ENCODE peak calls at places on chromosomes 12 and 14, in six cellular contexts. O is WERI-Rb-1, C is tibial nerve, M is neural crest cell, G is astrocyte of the cerebellum, J is left lung. Z is an unnamed sample.

GRCh38 chr14:64541261-64541970 is 875 bp downstream of the HSPA2 start:
- DNase-seq in C (no peak), M (no peak), G (no peak), O (no peak), J (no peak), Z (no peak)

GRCh38 chr12:116370004-116370404 is 92.5 kb upstream of the MED13L start:
- DNase-seq in G (no peak), J (no peak), O (no peak), M (no peak), C (no peak), Z (peak; percentile 71)

GRCh38 chr12:76085159-76085868 is 829 bp upstream of the NAP1L1 start:
- DNase-seq in O (no peak), C (no peak), J (no peak), G (no peak), M (no peak), Z (peak; percentile 14)

GRCh38 chr14:60647081-60647836 is 2.0 kb downstream of the SIX1 start:
- DNase-seq in C (no peak), M (no peak), G (no peak), O (no peak), J (no peak), Z (peak; percentile 48)

GRCh38 chr12:120710805-120711296 is 593 bp downstream of the UNC119B start:
- DNase-seq in J (peak; percentile 50), M (no peak), C (no peak), O (peak; percentile 33), G (no peak), Z (no peak)

GRCh38 chr14:89379006-89379405 is 38.0 kb downstream of the FOXN3 start:
- DNase-seq in J (no peak), G (no peak), C (no peak), O (no peak), M (no peak), Z (no peak)

GRCh38 chr14:51118993-51119392 is 24.1 kb upstream of the TRIM9 start:
- DNase-seq in C (no peak), J (no peak), M (no peak), G (no peak), O (no peak), Z (no peak)

GRCh38 chr12:28946361-28946760 is 202.7 kb upstream of the FAR2 start:
- DNase-seq in G (no peak), C (no peak), M (no peak), O (no peak), J (no peak), Z (no peak)

GRCh38 chr12:716506-716905 is 35.9 kb upstream of the WNK1 start:
- DNase-seq in J (no peak), C (no peak), O (no peak), M (no peak), G (no peak), Z (no peak)

GRCh38 chr12:25553083-25553482 is at the start of gene LMNTD1:
- DNase-seq in G (peak; percentile 63), J (no peak), O (no peak), C (no peak), M (no peak), Z (peak; percentile 71)

GRCh38 chr12:25556136-25556535 is 3.1 kb upstream of the LMNTD1 start:
- DNase-seq in J (no peak), G (no peak), C (no peak), M (no peak), O (no peak), Z (no peak)

GRCh38 chr12:25558566-25558965 is 5.5 kb upstream of the LMNTD1 start:
- DNase-seq in M (no peak), G (no peak), O (no peak), C (no peak), J (no peak), Z (no peak)

GRCh38 chr12:25552681-25553080 is 402 bp downstream of the LMNTD1 start:
- DNase-seq in M (no peak), J (no peak), C (no peak), G (no peak), O (no peak), Z (peak; percentile 81)

DNA sequence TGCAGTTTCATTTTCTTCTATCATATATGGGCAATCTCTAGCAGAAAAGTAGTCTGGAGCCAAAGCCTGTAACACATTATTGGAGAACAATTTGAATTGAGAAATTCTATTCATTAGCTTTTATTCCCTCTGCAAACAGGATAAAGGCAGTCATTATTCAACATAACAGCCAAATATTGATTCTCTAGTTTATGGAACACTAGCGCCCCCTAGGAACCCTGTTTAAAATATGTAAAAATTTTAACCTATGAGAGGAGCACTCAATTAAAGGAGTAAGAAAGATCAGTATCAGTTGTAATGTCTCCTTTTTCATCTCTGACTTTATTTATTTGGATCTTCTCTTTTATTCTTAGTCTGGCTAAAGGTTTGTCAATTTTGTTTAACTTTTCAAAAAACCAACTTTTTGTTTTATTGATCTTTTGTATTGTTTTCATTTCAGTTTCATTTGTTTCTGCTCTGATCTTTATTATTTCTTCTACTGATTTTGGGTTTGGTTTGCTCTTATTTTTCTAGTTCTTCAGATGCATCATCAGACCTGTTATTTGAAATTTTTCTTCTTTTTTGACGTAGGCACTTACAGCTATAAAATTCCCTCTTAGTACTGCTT is 4.8 kb upstream of the LMNTD1 start:
- DNase-seq in J (no peak), C (no peak), O (peak; percentile 13), G (peak; percentile 33), M (peak; percentile 17), Z (peak; percentile 60)
- TF ChIP-seq CTCF in J (peak; percentile 36), C (peak; percentile 36), O (peak; percentile 19), G (peak; percentile 13), M (peak; percentile 78), Z (peak; percentile 90)

DNA sequence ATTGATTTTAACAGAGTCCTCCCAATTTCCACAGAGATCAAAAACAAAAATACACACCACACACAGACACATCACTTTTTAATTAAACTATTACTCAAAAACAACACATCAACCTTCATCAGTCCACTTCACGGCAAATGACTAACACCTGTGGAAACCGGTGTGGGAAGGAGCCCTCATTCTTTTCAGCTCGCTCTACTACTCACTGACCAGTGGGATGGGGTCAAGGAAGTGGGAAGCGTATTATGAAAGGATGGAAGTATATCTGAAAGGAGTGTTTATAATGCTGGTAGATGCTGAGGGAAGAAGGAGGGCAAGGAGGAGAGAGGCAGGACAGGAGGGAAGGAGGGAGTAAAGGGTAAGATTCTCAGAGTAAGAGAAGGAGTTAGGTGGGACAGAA is 156.5 kb downstream of the EPS8 start:
- DNase-seq in C (no peak), O (no peak), G (no peak), J (no peak), M (no peak), Z (no peak)
- TF ChIP-seq CTCF in C (no peak), O (no peak), G (no peak), J (no peak), M (no peak), Z (no peak)

DNA sequence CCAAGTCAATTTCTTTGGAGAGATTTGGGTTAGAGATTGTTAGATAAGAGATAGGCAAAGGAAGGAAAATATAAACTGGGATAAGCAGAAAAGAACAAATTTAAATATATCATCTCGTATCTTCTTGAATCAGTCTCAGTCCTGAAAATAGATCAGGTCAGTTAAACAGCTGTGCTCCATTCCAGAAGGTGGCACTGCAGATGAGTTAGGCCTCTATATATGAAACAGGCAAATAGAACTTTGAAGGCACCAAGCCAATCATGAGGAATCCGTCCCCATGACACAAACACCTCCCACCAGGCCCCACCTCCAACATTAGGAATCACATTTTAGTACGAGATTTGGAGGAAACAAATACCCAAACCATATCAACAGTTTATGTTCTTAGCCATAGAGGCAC is 605.5 kb upstream of the USP15 start:
- DNase-seq in G (no peak), M (no peak), C (no peak), J (no peak), O (peak; percentile 27), Z (no peak)
- TF ChIP-seq CTCF in G (no peak), M (peak; percentile 40), C (no peak), J (no peak), O (peak; percentile 37), Z (no peak)

GRCh38 chr14:93113678-93114067 is 2.1 kb downstream of the ITPK1 start:
- DNase-seq in M (no peak), G (no peak), J (no peak), C (no peak), O (no peak), Z (no peak)
- TF ChIP-seq CTCF in M (no peak), G (no peak), J (no peak), C (no peak), O (no peak), Z (no peak)